ENCODE peak calls at places on chromosomes 2 and 18, in nine cellular contexts. S, H, X, L, T, J, O, G and N are unnamed samples.

GRCh38 chr2:12105180-12105579 is 358.7 kb downstream of the LPIN1 start:
- DNase-seq in L (no peak), S (no peak), J (no peak), H (no peak), G (no peak), X (no peak), O (no peak), T (no peak), N (no peak)

GRCh38 chr2:174664084-174664759 is 66.6 kb upstream of the WIPF1 start:
- DNase-seq in S (no peak), J (no peak), L (no peak), H (no peak), O (no peak), T (no peak), G (no peak), X (no peak), N (no peak)

GRCh38 chr18:50401888-50402287 is 27.0 kb downstream of the SKA1 start:
- DNase-seq in O (peak), H (no peak), G (peak), J (peak), X (peak), T (no peak), S (peak), L (peak), N (no peak)

GRCh38 chr2:20917724-20918572 is 95.0 kb upstream of the LDAH start:
- DNase-seq in S (no peak), H (no peak), X (no peak), G (no peak), O (no peak), J (peak), T (no peak), L (no peak), N (no peak)

GRCh38 chr18:36334798-36335197 is 37.3 kb downstream of the FHOD3 start:
- DNase-seq in T (no peak), S (no peak), G (no peak), J (no peak), L (no peak), H (no peak), X (no peak), O (no peak), N (no peak)

GRCh38 chr18:78073275-78073674 is 823.6 kb downstream of the GALR1 start:
- DNase-seq in G (peak), H (no peak), O (peak), X (no peak), S (no peak), T (no peak), L (peak), J (no peak), N (no peak)

GRCh38 chr18:68288408-68288807 is 426.5 kb downstream of the TMX3 start:
- DNase-seq in T (no peak), J (no peak), L (no peak), X (no peak), G (no peak), S (no peak), H (no peak), O (no peak), N (no peak)

GRCh38 chr2:229578052-229578846 is 136.1 kb downstream of the DNER start:
- DNase-seq in X (no peak), G (no peak), J (no peak), T (no peak), S (no peak), H (no peak), L (no peak), O (no peak), N (no peak)

GRCh38 chr2:101806123-101806522 is 108.6 kb downstream of the MAP4K4 start:
- DNase-seq in X (no peak), G (peak), S (no peak), J (peak), T (no peak), H (no peak), O (no peak), L (peak), N (no peak)

GRCh38 chr2:26300234-26300641 is 45.7 kb upstream of the SELENOI start:
- DNase-seq in H (no peak), G (no peak), S (no peak), X (no peak), J (peak), O (peak), T (no peak), L (peak), N (no peak)

GRCh38 chr2:44305882-44306281 is 30.6 kb downstream of the SLC3A1 start:
- DNase-seq in H (no peak), J (no peak), L (no peak), X (no peak), S (no peak), G (no peak), T (no peak), O (no peak), N (no peak)

GRCh38 chr2:232436381-232437129 is 19.4 kb upstream of the ALPI start:
- DNase-seq in X (no peak), G (peak), O (no peak), J (no peak), T (no peak), L (no peak), H (no peak), S (peak), N (no peak)

GRCh38 chr18:49728542-49728941 is 84.8 kb downstream of the ACAA2 start:
- DNase-seq in T (no peak), G (peak), S (no peak), L (peak), O (peak), J (no peak), X (peak), H (no peak), N (no peak)

GRCh38 chr2:119826370-119826961 is 66.7 kb downstream of the PTPN4 start:
- DNase-seq in L (peak), J (peak), O (peak), X (peak), T (no peak), G (peak), S (no peak), H (no peak), N (no peak)

GRCh38 chr2:192390401-192390800 is 195.7 kb upstream of the TMEFF2 start:
- DNase-seq in X (no peak), O (no peak), T (no peak), J (no peak), S (no peak), H (no peak), L (no peak), G (no peak), N (no peak)

GRCh38 chr18:75131455-75132000 is 77.4 kb downstream of the PTGR3 start:
- DNase-seq in X (no peak), O (no peak), H (no peak), J (no peak), G (no peak), S (no peak), T (peak), L (no peak), N (no peak)

GRCh38 chr2:239166201-239166834 is 234.5 kb downstream of the HDAC4 start:
- DNase-seq in J (no peak), S (peak), T (peak), X (no peak), G (no peak), H (no peak), O (no peak), L (no peak), N (peak)

GRCh38 chr2:170013802-170014551 is 164.0 kb upstream of the MYO3B start:
- DNase-seq in O (no peak), G (peak), L (peak), J (no peak), X (no peak), S (no peak), T (no peak), H (no peak), N (no peak)

GRCh38 chr2:19682493-19682892 is 219.3 kb downstream of the TTC32 start:
- DNase-seq in G (peak), T (no peak), X (no peak), L (no peak), S (no peak), J (peak), H (no peak), O (no peak), N (no peak)

GRCh38 chr2:53913721-53914120 is 54.0 kb upstream of the GPR75 start:
- DNase-seq in O (no peak), S (no peak), L (peak), J (no peak), G (no peak), T (no peak), X (peak), H (no peak), N (no peak)

GRCh38 chr2:29062371-29062770 is 12.0 kb downstream of the PCARE start:
- DNase-seq in S (no peak), J (no peak), T (no peak), G (no peak), H (no peak), L (no peak), O (no peak), X (no peak), N (no peak)

GRCh38 chr18:40283560-40283959 is 1671.5 kb upstream of the PIK3C3 start:
- DNase-seq in X (no peak), S (no peak), O (no peak), G (no peak), T (no peak), L (no peak), H (no peak), J (no peak), N (no peak)

GRCh38 chr2:6103372-6103771 is 411.2 kb downstream of the SOX11 start:
- DNase-seq in X (no peak), J (no peak), S (no peak), L (no peak), H (no peak), O (no peak), T (no peak), G (no peak), N (no peak)

GRCh38 chr18:33710269-33710668 is 132.2 kb downstream of the ASXL3 start:
- DNase-seq in L (no peak), S (no peak), G (no peak), H (no peak), X (no peak), T (no peak), J (no peak), O (no peak), N (no peak)

GRCh38 chr2:45755585-45756330 is 104.3 kb downstream of the PRKCE start:
- DNase-seq in O (no peak), L (peak), X (no peak), S (no peak), T (no peak), J (no peak), G (no peak), H (no peak), N (no peak)

GRCh38 chr2:3959372-3959771 is 256.0 kb downstream of the DCDC2C start:
- DNase-seq in H (no peak), O (no peak), S (no peak), G (peak), X (peak), L (peak), T (no peak), J (peak), N (no peak)

GRCh38 chr2:241561811-241562210 is 3.3 kb downstream of the BOK start:
- DNase-seq in T (peak), O (peak), H (no peak), S (peak), X (no peak), L (peak), J (peak), G (peak), N (peak)

GRCh38 chr2:95058466-95058988 is 33.0 kb downstream of the MAL start:
- DNase-seq in J (no peak), S (peak), X (no peak), H (no peak), G (peak), L (no peak), T (peak), O (no peak), N (peak)

GRCh38 chr2:39124770-39125075 is 3.9 kb upstream of the SOS1 start:
- DNase-seq in L (no peak), T (no peak), H (peak), S (no peak), G (no peak), J (peak), O (no peak), X (no peak), N (no peak)

GRCh38 chr2:75627902-75628504 is 18.6 kb upstream of the MRPL19 start:
- DNase-seq in S (peak), H (peak), T (no peak), X (peak), J (peak), G (peak), O (peak), L (peak), N (no peak)
- TF ChIP-seq CTCF in S (peak), H (peak), T (peak), X (peak), J (peak), G (peak), O (peak), L (peak), N (peak)

GRCh38 chr18:70069965-70070364 is 122.3 kb upstream of the CD226 start:
- DNase-seq in T (no peak), S (no peak), O (no peak), G (no peak), J (no peak), L (no peak), H (no peak), X (no peak), N (no peak)

GRCh38 chr18:70075906-70076305 is 128.2 kb upstream of the CD226 start:
- DNase-seq in L (peak), X (no peak), S (no peak), J (no peak), T (no peak), O (no peak), G (no peak), H (no peak), N (no peak)

GRCh38 chr18:70073442-70073841 is 125.8 kb upstream of the CD226 start:
- DNase-seq in H (no peak), O (peak), L (no peak), S (no peak), J (no peak), X (no peak), G (no peak), T (no peak), N (no peak)

GRCh38 chr18:70074091-70074490 is 126.4 kb upstream of the CD226 start:
- DNase-seq in G (no peak), O (no peak), S (no peak), X (no peak), T (no peak), J (no peak), H (no peak), L (no peak), N (no peak)

GRCh38 chr18:70072678-70073077 is 125.0 kb upstream of the CD226 start:
- DNase-seq in S (no peak), X (no peak), O (no peak), L (peak), H (no peak), J (no peak), T (no peak), G (peak), N (no peak)
- TF ChIP-seq CTCF in S (no peak), X (peak), O (no peak), L (peak), H (peak), J (peak), T (no peak), G (peak), N (peak)

DNA sequence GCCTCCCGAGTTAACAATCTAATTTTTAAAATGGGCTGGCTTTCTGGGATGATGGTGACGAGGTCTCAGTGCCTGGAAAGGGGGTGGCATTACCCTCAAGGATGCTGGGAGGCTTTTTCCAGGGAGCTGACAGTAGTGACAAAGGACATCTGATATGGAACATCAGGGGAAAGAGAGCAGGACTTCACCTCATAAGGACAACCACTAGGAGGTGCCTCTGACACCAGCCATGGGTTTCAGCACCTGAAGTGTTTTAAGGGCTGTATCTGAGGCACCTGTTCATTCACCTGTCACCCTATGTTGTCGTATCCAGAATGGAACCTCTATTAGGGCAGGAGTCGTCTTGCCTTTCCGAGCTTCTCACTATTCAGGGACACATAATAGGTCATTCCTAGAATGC is 10.8 kb downstream of the IL36B start:
- DNase-seq in L (no peak), G (peak), H (no peak), T (no peak), J (no peak), O (no peak), X (no peak), S (no peak), N (no peak)
- TF ChIP-seq CTCF in L (no peak), G (no peak), H (peak), T (peak), J (no peak), O (no peak), X (no peak), S (no peak), N (no peak)

GRCh38 chr2:158460632-158461297 is 4.0 kb downstream of the PKP4 start:
- DNase-seq in S (no peak), X (no peak), H (no peak), O (no peak), L (peak), T (no peak), J (no peak), G (no peak), N (no peak)
- TF ChIP-seq CTCF in S (peak), X (no peak), H (peak), O (no peak), L (peak), T (peak), J (no peak), G (no peak), N (peak)

GRCh38 chr2:207315131-207315530 is 149.4 kb upstream of the KLF7 start:
- DNase-seq in S (no peak), J (no peak), G (no peak), T (no peak), H (no peak), O (no peak), X (no peak), L (peak), N (no peak)

GRCh38 chr2:207313947-207314346 is 148.2 kb upstream of the KLF7 start:
- DNase-seq in G (no peak), J (no peak), X (no peak), L (no peak), O (no peak), H (no peak), T (no peak), S (no peak), N (no peak)

GRCh38 chr2:207308519-207309224 is 142.9 kb upstream of the KLF7 start:
- DNase-seq in G (no peak), L (no peak), S (no peak), O (no peak), J (no peak), T (no peak), X (no peak), H (no peak), N (no peak)

GRCh38 chr2:207312006-207312356 is 146.2 kb upstream of the KLF7 start:
- DNase-seq in L (no peak), O (no peak), T (no peak), J (no peak), S (no peak), G (no peak), X (no peak), H (no peak), N (no peak)

GRCh38 chr2:207311316-207312005 is 145.7 kb upstream of the KLF7 start:
- DNase-seq in H (no peak), X (peak), L (peak), T (peak), G (peak), J (peak), S (no peak), O (peak), N (no peak)
- TF ChIP-seq CTCF in H (no peak), X (no peak), L (peak), T (no peak), G (peak), J (no peak), S (no peak), O (no peak), N (peak)

GRCh38 chr2:74502720-74503505 is 3.5 kb upstream of the LBX2 start:
- DNase-seq in L (peak), J (peak), O (peak), S (no peak), G (peak), X (peak), T (peak), H (no peak), N (no peak)
- TF ChIP-seq CTCF in L (peak), J (peak), O (peak), S (no peak), G (peak), X (peak), T (no peak), H (peak), N (peak)